ENCODE peak calls at places on chromosomes 4 and X, in five cellular contexts. W is cardiac fibroblast, H is brain microvascular endothelial cell, X is epithelial cell of esophagus, E is ovary. R is an unnamed sample.

GRCh38 chr4:141346144-141346543 is 125.4 kb downstream of the ZNF330 start:
- DNase-seq in E (no peak), W (peak), H (peak), X (peak), R (no peak)

GRCh38 chrX:15299945-15300851 is 15.2 kb downstream of the ASB11 start:
- DNase-seq in E (no peak), W (peak), X (peak), H (no peak), R (no peak)

GRCh38 chrX:20454117-20454516 is 187.4 kb upstream of the RPS6KA3 start:
- DNase-seq in X (peak), W (peak), E (no peak), H (no peak), R (no peak)

GRCh38 chr4:95181446-95182306 is 367.1 kb downstream of the UNC5C start:
- DNase-seq in H (peak), X (no peak), W (peak), E (no peak), R (no peak)

GRCh38 chr4:154349829-154350228 is 141.8 kb downstream of the DCHS2 start:
- DNase-seq in E (no peak), W (peak), X (peak), H (peak), R (no peak)

GRCh38 chrX:13194291-13195103 is 125.4 kb downstream of the ATXN3L start:
- DNase-seq in E (no peak), W (peak), X (peak), H (no peak), R (no peak)

GRCh38 chr4:41877020-41877796 is 58.0 kb upstream of the TMEM33 start:
- DNase-seq in W (no peak), X (no peak), E (no peak), H (no peak), R (no peak)

GRCh38 chrX:48512371-48512935 is 3.7 kb downstream of the PORCN start:
- DNase-seq in E (no peak), W (no peak), H (no peak), X (no peak), R (no peak)

GRCh38 chr4:54568184-54568583 is 89.6 kb upstream of the KIT start:
- DNase-seq in X (peak), E (no peak), W (peak), H (peak), R (peak)

GRCh38 chrX:68488657-68489056 is 10.2 kb upstream of the YIPF6 start:
- DNase-seq in W (no peak), X (no peak), H (no peak), E (no peak), R (no peak)

GRCh38 chr4:123469245-123469644 is 72.7 kb downstream of the SPRY1 start:
- DNase-seq in H (no peak), X (peak), W (no peak), E (no peak), R (no peak)

GRCh38 chr4:114384629-114385028 is 214.0 kb upstream of the UGT8 start:
- DNase-seq in X (peak), W (peak), E (no peak), H (peak), R (no peak)

GRCh38 chrX:51461053-51462050 is 35.0 kb downstream of the NUDT11 start:
- DNase-seq in W (peak), X (peak), H (peak), E (no peak), R (no peak)

GRCh38 chr4:5940470-5941203 is 47.8 kb upstream of the CRMP1 start:
- DNase-seq in E (no peak), H (peak), X (no peak), W (peak), R (no peak)

GRCh38 chr4:5050520-5050955 is 742 bp upstream of the STK32B start:
- DNase-seq in H (peak), E (peak), W (peak), X (peak), R (no peak)

GRCh38 chrX:43333543-43333942 is 322.6 kb upstream of the MAOA start:
- DNase-seq in W (peak), E (no peak), H (no peak), X (peak), R (no peak)

GRCh38 chrX:9416562-9417319 is 48.1 kb upstream of the TBL1X start:
- DNase-seq in W (peak), H (no peak), X (peak), E (no peak), R (no peak)

GRCh38 chrX:119708936-119709335 is 16.0 kb upstream of the SEPTIN6 start:
- DNase-seq in H (no peak), X (no peak), E (no peak), W (peak), R (no peak)

GRCh38 chrX:100643943-100644587 is at the start of gene SRPX2:
- DNase-seq in E (peak), X (peak), W (peak), H (peak), R (peak)

GRCh38 chr4:122921971-122922876 is at the start of gene NUDT6:
- DNase-seq in W (peak), H (peak), X (peak), E (peak), R (no peak)

GRCh38 chrX:3290561-3290960 is 55.9 kb downstream of the MXRA5 start:
- DNase-seq in W (no peak), E (no peak), H (no peak), X (no peak), R (no peak)

GRCh38 chr4:26574563-26574962 is 9.3 kb upstream of the TBC1D19 start:
- DNase-seq in E (no peak), H (no peak), X (no peak), W (no peak), R (no peak)

GRCh38 chr4:169612869-169613859 is 781 bp upstream of the NEK1 start:
- DNase-seq in H (peak), W (peak), X (peak), E (peak), R (no peak)

GRCh38 chrX:1851527-1851926 is 236.7 kb downstream of the ASMT start:
- DNase-seq in E (no peak), H (peak), W (no peak), X (no peak), R (no peak)

GRCh38 chr4:42816189-42816588 is 76.3 kb upstream of the GRXCR1 start:
- DNase-seq in E (no peak), W (no peak), H (no peak), X (no peak), R (no peak)

GRCh38 chrX:129954804-129955203 is 27.6 kb upstream of the BCORL1 start:
- DNase-seq in W (no peak), H (no peak), E (no peak), X (no peak), R (no peak)

GRCh38 chr4:163922302-163922701 is 427.8 kb downstream of the TMA16 start:
- DNase-seq in X (peak), W (no peak), E (no peak), H (no peak), R (no peak)

GRCh38 chrX:66672106-66672505 is 33.2 kb upstream of the EDA2R start:
- DNase-seq in X (peak), H (peak), E (no peak), W (peak), R (no peak)

GRCh38 chr4:150235317-150235716 is 157.1 kb downstream of the DCLK2 start:
- DNase-seq in H (no peak), E (no peak), W (no peak), X (no peak), R (no peak)

GRCh38 chr4:83548151-83548905 is 12.4 kb downstream of the GPAT3 start:
- DNase-seq in W (peak), H (peak), E (no peak), X (peak), R (peak)

GRCh38 chr4:123505077-123505456 is 108.5 kb downstream of the SPRY1 start:
- DNase-seq in X (no peak), W (peak), H (peak), E (no peak), R (no peak)

GRCh38 chrX:4572652-4573051 is 859.2 kb upstream of the PRKX start:
- DNase-seq in X (no peak), H (no peak), W (no peak), E (no peak), R (no peak)

GRCh38 chr4:128287159-128287870 is at the start of gene PGRMC2:
- DNase-seq in X (no peak), W (peak), E (no peak), H (peak), R (no peak)

GRCh38 chrX:46125139-46125538 is 420.1 kb downstream of the ZNF674 start:
- DNase-seq in H (no peak), X (no peak), W (no peak), E (no peak), R (no peak)

GRCh38 chrX:49986058-49986457 is 63.7 kb downstream of the CLCN5 start:
- DNase-seq in E (no peak), W (no peak), H (no peak), X (no peak), R (no peak)

GRCh38 chrX:68490644-68491043 is 8.2 kb upstream of the YIPF6 start:
- DNase-seq in H (peak), E (no peak), X (peak), W (peak), R (no peak)

GRCh38 chrX:140815868-140816267 is 106.3 kb downstream of the LINC00632 start:
- DNase-seq in X (peak), W (peak), H (peak), E (no peak), R (no peak)

GRCh38 chrX:152601848-152602616 is 35.7 kb upstream of the GABRQ start:
- DNase-seq in W (no peak), X (peak), H (peak), E (no peak), R (no peak)
- TF ChIP-seq CTCF in W (no peak), X (no peak), H (no peak), E (no peak), R (no peak)

DNA sequence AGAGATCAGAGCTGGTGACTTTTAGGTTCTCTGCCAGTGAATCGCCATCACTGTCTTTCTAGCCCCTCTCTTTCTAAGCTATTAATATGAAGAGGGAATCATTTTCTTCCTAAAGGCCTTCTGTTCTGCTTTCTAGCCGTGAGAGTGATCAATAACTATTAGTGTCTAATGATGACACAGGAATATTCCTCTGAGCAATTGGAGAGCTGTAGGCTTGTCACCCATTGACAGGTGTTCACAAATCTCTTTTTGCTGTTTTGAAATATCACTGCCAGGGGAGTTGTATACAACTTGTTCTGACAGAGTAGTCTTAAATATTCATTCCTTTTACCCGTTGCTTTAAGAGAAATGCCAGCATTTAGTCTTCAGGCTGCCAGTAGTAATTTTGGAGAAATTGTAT is 13.9 kb downstream of the FHIP1A start:
- DNase-seq in X (no peak), E (no peak), H (no peak), W (no peak), R (no peak)
- H3K4me3 ChIP-seq in X (no peak), E (no peak), H (no peak), W (no peak), R (no peak)

GRCh38 chr4:121697626-121698025 is 846 bp upstream of the ANXA5 start:
- DNase-seq in E (no peak), H (no peak), W (no peak), X (no peak), R (no peak)

GRCh38 chr4:121698119-121698732 is 1.4 kb upstream of the ANXA5 start:
- DNase-seq in X (no peak), H (no peak), W (no peak), E (peak), R (no peak)

GRCh38 chr4:121693450-121693849 is 3.3 kb downstream of the ANXA5 start:
- DNase-seq in H (no peak), E (no peak), X (no peak), W (no peak), R (no peak)

GRCh38 chr4:121696140-121696640 is 590 bp downstream of the ANXA5 start:
- DNase-seq in W (peak), H (peak), E (peak), X (peak), R (no peak)

GRCh38 chr4:121696641-121697461 is at the start of gene ANXA5:
- DNase-seq in E (peak), H (peak), X (peak), W (peak), R (peak)
- TF ChIP-seq CTCF in E (no peak), H (peak), X (no peak), W (peak), R (peak)

GRCh38 chr4:81152839-81153713 is 61.9 kb downstream of the PRKG2 start:
- DNase-seq in X (peak), W (no peak), E (no peak), H (no peak), R (no peak)
- H3K4me3 ChIP-seq in X (peak), W (no peak), E (peak), H (no peak), R (no peak)

GRCh38 chr4:74805601-74806000 is 11.3 kb upstream of the BTC start:
- DNase-seq in H (peak), E (no peak), W (peak), X (peak), R (peak)
- TF ChIP-seq CTCF in H (no peak), E (no peak), W (no peak), X (no peak), R (no peak)

GRCh38 chrX:103586659-103587058 is 1.3 kb downstream of the TCEAL4 start:
- DNase-seq in H (no peak), E (no peak), X (no peak), W (no peak), R (no peak)

GRCh38 chrX:103585421-103586313 is at the start of gene TCEAL4:
- DNase-seq in W (no peak), H (peak), E (peak), X (peak), R (no peak)

GRCh38 chrX:103586314-103586646 is 965 bp downstream of the TCEAL4 start:
- DNase-seq in E (peak), H (no peak), X (peak), W (no peak), R (no peak)

DNA sequence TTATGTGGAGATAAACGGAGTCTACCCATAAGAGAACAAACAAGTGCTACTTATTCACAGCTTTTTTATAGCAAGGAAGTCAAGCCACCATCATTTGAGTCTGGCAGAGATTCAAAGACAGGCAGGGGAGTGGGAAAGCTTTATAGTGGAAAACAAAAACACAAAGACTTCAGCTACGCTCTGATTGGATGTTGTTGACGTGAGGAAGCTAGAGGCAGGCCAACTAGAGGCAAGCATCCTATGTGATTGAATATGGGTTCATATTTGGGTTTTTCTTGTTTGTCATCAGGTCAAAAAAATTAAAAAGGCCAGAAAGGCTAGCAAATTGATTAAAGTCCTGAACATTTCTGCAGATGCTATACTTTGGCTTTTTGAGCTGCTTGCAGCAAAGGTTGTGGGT is 709 bp upstream of the TCEAL4 start:
- DNase-seq in W (no peak), X (no peak), E (no peak), H (peak), R (no peak)
- H3K4me3 ChIP-seq in W (no peak), X (no peak), E (peak), H (peak), R (peak)